ENCODE peak calls at places on chromosomes 5 and 9, in six cellular contexts. O is stomach, Q is SJSA1, D is HEK293T, G is T-helper 9 cell, K is left kidney. N is an unnamed sample.

GRCh38 chr9:35728041-35728971 is 3.7 kb downstream of the TLN1 start:
- DNase-seq in O (peak), Q (peak), D (no peak), G (no peak), K (peak), N (peak)

GRCh38 chr5:179452356-179453230 is 97.8 kb upstream of the RUFY1 start:
- DNase-seq in O (no peak), Q (no peak), D (no peak), G (no peak), K (no peak), N (no peak)

GRCh38 chr9:129148463-129149204 is 29.4 kb downstream of the IER5L start:
- DNase-seq in O (no peak), Q (no peak), D (no peak), G (no peak), K (no peak), N (no peak)

GRCh38 chr5:157148734-157149615 is 6.3 kb upstream of the MED7 start:
- DNase-seq in O (peak), Q (peak), D (peak), G (peak), K (peak), N (peak)

GRCh38 chr5:134510970-134511795 is 14.3 kb upstream of the JADE2 start:
- DNase-seq in O (no peak), Q (peak), D (no peak), G (no peak), K (peak), N (no peak)

GRCh38 chr5:71924325-71924724 is 182.9 kb upstream of the MAP1B start:
- DNase-seq in O (no peak), Q (peak), D (no peak), G (no peak), K (no peak), N (no peak)

GRCh38 chr9:5388026-5388806 is 48.5 kb upstream of the RLN1 start:
- DNase-seq in O (no peak), Q (peak), D (no peak), G (no peak), K (no peak), N (no peak)

GRCh38 chr5:132019337-132019736 is 7.9 kb upstream of the ACSL6 start:
- DNase-seq in O (no peak), Q (no peak), D (no peak), G (no peak), K (no peak), N (no peak)

GRCh38 chr5:31664566-31664965 is 25.6 kb downstream of the PDZD2 start:
- DNase-seq in O (no peak), Q (no peak), D (no peak), G (no peak), K (no peak), N (peak)